ENCODE peak calls at places on chromosomes 11 and 22, in seven cellular contexts. T, P, O, L, S, W and H are unnamed samples.

GRCh38 chr11:119483881-119484371 is 61.0 kb upstream of the THY1 start:
- DNase-seq in W (no peak), S (no peak), L (no peak), T (no peak), O (no peak), P (no peak), H (no peak)

GRCh38 chr11:69231466-69232018 is 62.4 kb upstream of the MYEOV start:
- DNase-seq in O (no peak), W (no peak), L (no peak), S (no peak), P (no peak), T (no peak), H (no peak)

GRCh38 chr11:111540114-111540920 is at the start of gene LAYN:
- DNase-seq in O (peak), T (peak), P (peak), W (no peak), L (peak), S (no peak), H (no peak)

GRCh38 chr11:76234704-76235232 is 28.5 kb upstream of the WNT11 start:
- DNase-seq in W (no peak), P (no peak), L (peak), O (peak), T (no peak), S (no peak), H (peak)

GRCh38 chr11:2299773-2300172 is 1.9 kb downstream of the C11orf21 start:
- DNase-seq in P (no peak), T (no peak), L (no peak), W (no peak), S (no peak), O (no peak), H (no peak)

GRCh38 chr11:118169300-118170140 is 6.9 kb downstream of the SCN2B start:
- DNase-seq in P (no peak), T (no peak), O (no peak), W (no peak), L (no peak), S (no peak), H (no peak)

GRCh38 chr11:102853956-102854355 is 10.5 kb upstream of the MMP3 start:
- DNase-seq in O (no peak), W (no peak), S (no peak), L (no peak), P (no peak), T (no peak), H (no peak)

GRCh38 chr22:27206001-27206746 is 548.8 kb downstream of the MIAT start:
- DNase-seq in T (no peak), O (no peak), L (no peak), W (no peak), S (no peak), P (peak), H (peak)

GRCh38 chr11:61827573-61828378 is at the start of gene FADS2:
- DNase-seq in S (peak), P (peak), T (peak), L (peak), O (peak), W (peak), H (peak)

GRCh38 chr11:8055111-8055835 is 25.7 kb upstream of the TUB start:
- DNase-seq in L (no peak), W (no peak), T (no peak), O (peak), S (no peak), P (no peak), H (peak)

GRCh38 chr11:112795896-112796686 is 165.1 kb upstream of the NCAM1 start:
- DNase-seq in P (no peak), S (no peak), T (no peak), O (no peak), L (no peak), W (no peak), H (no peak)

GRCh38 chr11:77789061-77789730 is 31.3 kb downstream of the RSF1 start:
- DNase-seq in P (no peak), O (no peak), T (no peak), W (no peak), L (no peak), S (no peak), H (no peak)

GRCh38 chr11:8354622-8355417 is 91.1 kb upstream of the LMO1 start:
- DNase-seq in S (no peak), L (no peak), P (no peak), W (no peak), O (no peak), T (no peak), H (no peak)

GRCh38 chr22:20507253-20508066 is at the start of gene MED15:
- DNase-seq in S (peak), T (peak), L (peak), W (peak), P (peak), O (peak), H (peak)

GRCh38 chr22:39746600-39747262 is 146.8 kb downstream of the ENTHD1 start:
- DNase-seq in P (no peak), L (no peak), S (no peak), W (no peak), O (no peak), T (no peak), H (no peak)

GRCh38 chr11:60389279-60389910 is 6.9 kb upstream of the MS4A14 start:
- DNase-seq in T (no peak), L (no peak), P (no peak), W (no peak), O (peak), S (no peak), H (no peak)

GRCh38 chr22:40524392-40525249 is 111.9 kb downstream of the MRTFA start:
- DNase-seq in S (no peak), L (no peak), W (no peak), T (no peak), O (no peak), P (peak), H (peak)

GRCh38 chr11:125071831-125072209 is 8.7 kb downstream of the SLC37A2 start:
- DNase-seq in L (no peak), O (no peak), T (no peak), P (no peak), S (no peak), W (no peak), H (no peak)

GRCh38 chr11:29712616-29713015 is 304.2 kb downstream of the KCNA4 start:
- DNase-seq in P (no peak), T (no peak), O (no peak), S (no peak), W (no peak), L (no peak), H (no peak)

GRCh38 chr11:2730323-2731284 is 30.8 kb upstream of the KCNQ1OT1 start:
- DNase-seq in P (no peak), O (no peak), W (peak), T (no peak), L (no peak), S (peak), H (no peak)

GRCh38 chr11:40513281-40513680 is 946.2 kb downstream of the LRRC4C start:
- DNase-seq in P (no peak), L (no peak), T (no peak), S (no peak), W (no peak), O (no peak), H (no peak)

GRCh38 chr22:21068681-21069276 is 23.0 kb downstream of the LRRC74B start:
- DNase-seq in W (no peak), P (no peak), O (no peak), T (no peak), L (no peak), S (no peak), H (no peak)

GRCh38 chr11:11993814-11994213 is 14.6 kb downstream of the DKK3 start:
- DNase-seq in W (peak), P (peak), O (no peak), T (peak), L (no peak), S (no peak), H (peak)

GRCh38 chr11:36510567-36511020 is 522 bp upstream of the TRAF6 start:
- DNase-seq in O (no peak), T (peak), L (no peak), S (no peak), W (no peak), P (peak), H (peak)

GRCh38 chr22:37634505-37635002 is 4.9 kb upstream of the SH3BP1 start:
- DNase-seq in W (peak), P (no peak), S (no peak), L (no peak), T (no peak), O (no peak), H (peak)

GRCh38 chr11:128929468-128929867 is 13.2 kb downstream of the TP53AIP1 start:
- DNase-seq in S (no peak), T (no peak), W (no peak), P (peak), O (no peak), L (no peak), H (no peak)

GRCh38 chr11:62556872-62557631 is 10.4 kb upstream of the AHNAK start:
- DNase-seq in W (no peak), L (no peak), T (no peak), P (peak), S (no peak), O (no peak), H (no peak)

GRCh38 chr11:73950869-73951710 is at the start of gene DNAJB13:
- DNase-seq in T (peak), W (no peak), L (peak), S (peak), P (peak), O (no peak), H (peak)

GRCh38 chr22:41447435-41448188 is 1.0 kb upstream of the TOB2 start:
- DNase-seq in W (peak), T (peak), L (peak), S (peak), P (peak), O (no peak), H (peak)

GRCh38 chr22:23829845-23830372 is 8.9 kb downstream of the DERL3 start:
- DNase-seq in L (no peak), W (no peak), P (peak), O (no peak), S (no peak), T (peak), H (no peak)

GRCh38 chr22:29626497-29627195 is 23.2 kb downstream of the NF2 start:
- DNase-seq in O (no peak), P (peak), T (peak), L (no peak), S (no peak), W (no peak), H (peak)

GRCh38 chr11:921921-922678 is 3.6 kb upstream of the AP2A2 start:
- DNase-seq in T (no peak), P (no peak), W (no peak), O (no peak), L (no peak), S (no peak), H (no peak)

GRCh38 chr22:23742505-23743264 is 8.2 kb downstream of the ZNF70 start:
- DNase-seq in O (no peak), W (no peak), P (no peak), L (no peak), S (no peak), T (no peak), H (no peak)